ENCODE peak calls at places on chromosome 1, in eight cellular contexts. V is H7, F is ovary, L is heart right ventricle, E is smooth muscle cell of the brain vasculature, D is H4, T is amygdala, I is myocyte. N is an unnamed sample.
A peak's percentile ranks its signal among the peaks of the same experiment; 100 is the strongest.

GRCh38 chr1:10710489-10710888 is 86.0 kb downstream of the CASZ1 start:
- DNase-seq in V (no peak), F (no peak), L (no peak), E (no peak), D (no peak), T (no peak), I (no peak), N (no peak)

GRCh38 chr1:152374451-152374850 is 14.6 kb upstream of the FLG2 start:
- DNase-seq in V (no peak), F (no peak), L (peak; percentile 23), E (no peak), D (no peak), T (no peak), I (no peak), N (no peak)

GRCh38 chr1:38789498-38790169 is 69.9 kb downstream of the RRAGC start:
- DNase-seq in V (no peak), F (no peak), L (no peak), E (no peak), D (peak; percentile 77), T (no peak), I (peak; percentile 18), N (no peak)

GRCh38 chr1:160167580-160167979 is 16.2 kb downstream of the ATP1A4 start:
- DNase-seq in V (no peak), F (no peak), L (no peak), E (no peak), D (no peak), T (no peak), I (peak; percentile 71), N (no peak)

GRCh38 chr1:67700692-67701410 is 15.8 kb downstream of the GADD45A start:
- DNase-seq in V (peak; percentile 73), F (no peak), L (peak; percentile 38), E (no peak), D (peak; percentile 73), T (no peak), I (no peak), N (no peak)

GRCh38 chr1:235093685-235094592 is 34.7 kb downstream of the TOMM20 start:
- DNase-seq in V (peak; percentile 84), F (peak; percentile 86), L (peak; percentile 73), E (no peak), D (peak; percentile 51), T (no peak), I (peak; percentile 64), N (peak; percentile 83)

GRCh38 chr1:27658951-27659496 is 13.0 kb downstream of the IFI6 start:
- DNase-seq in V (peak; percentile 63), F (no peak), L (no peak), E (no peak), D (peak; percentile 48), T (no peak), I (peak; percentile 99), N (no peak)

GRCh38 chr1:208160259-208160819 is 83.8 kb downstream of the PLXNA2 start:
- DNase-seq in V (no peak), F (peak; percentile 56), L (no peak), E (no peak), D (no peak), T (no peak), I (no peak), N (no peak)

GRCh38 chr1:221858758-221859157 is 116.9 kb upstream of the DUSP10 start:
- DNase-seq in V (no peak), F (no peak), L (no peak), E (no peak), D (no peak), T (no peak), I (peak; percentile 61), N (no peak)

GRCh38 chr1:20481158-20481617 is 4.8 kb downstream of the CAMK2N1 start:
- DNase-seq in V (no peak), F (no peak), L (no peak), E (no peak), D (no peak), T (no peak), I (no peak), N (no peak)

GRCh38 chr1:207221934-207222351 is 99.5 kb upstream of the CD55 start:
- DNase-seq in V (no peak), F (no peak), L (no peak), E (no peak), D (no peak), T (no peak), I (no peak), N (no peak)

GRCh38 chr1:41108696-41109284 is 87.3 kb upstream of the SLFNL1 start:
- DNase-seq in V (no peak), F (no peak), L (no peak), E (no peak), D (peak; percentile 51), T (no peak), I (peak; percentile 48), N (no peak)

N was measured in T-cell.